ENCODE peak calls at places on chromosomes 2 and 18, in ten cellular contexts. F is WERI-Rb-1; H is mucosa of gallbladder; Y is HEK293T; Q is GM03348; Z is glomerular endothelial cell; C is stimulated activated CD8-positive, alpha-beta memory T cell treated with anti-CD3 and anti-CD28 coated beads, Interleukin-7, amount 100 ng/mL, for 48 hours; X is substantia nigra; L is H54; B is H7. W is an unnamed sample.

GRCh38 chr2:222733846-222734689 is 62.6 kb downstream of the MOGAT1 start:
- DNase-seq in F (no peak), H (peak; percentile 32), Y (no peak), Q (peak; percentile 35), Z (no peak), C (no peak), X (no peak), L (no peak), B (no peak), W (no peak)

GRCh38 chr2:10773841-10774341 is 38.7 kb downstream of the PDIA6 start:
- DNase-seq in F (no peak), H (no peak), Y (no peak), Q (no peak), Z (no peak), C (no peak), X (no peak), L (no peak), B (peak; percentile 56), W (no peak)

GRCh38 chr2:27980242-27980641 is 89.7 kb downstream of the BABAM2 start:
- DNase-seq in F (no peak), H (no peak), Y (no peak), Q (no peak), Z (no peak), C (no peak), X (no peak), L (no peak), B (no peak), W (no peak)

GRCh38 chr2:26889796-26890195 is 41.9 kb downstream of the DPYSL5 start:
- DNase-seq in F (no peak), H (no peak), Y (no peak), Q (no peak), Z (no peak), C (no peak), X (no peak), L (no peak), B (no peak), W (no peak)

GRCh38 chr18:79508565-79509535 is 113.1 kb downstream of the NFATC1 start:
- DNase-seq in F (no peak), H (no peak), Y (no peak), Q (no peak), Z (no peak), C (no peak), X (no peak), L (no peak), B (peak; percentile 50), W (no peak)

GRCh38 chr2:19356545-19357382 is 1.7 kb downstream of the OSR1 start:
- DNase-seq in F (no peak), H (no peak), Y (no peak), Q (peak; percentile 20), Z (no peak), C (no peak), X (no peak), L (no peak), B (peak; percentile 64), W (no peak)

GRCh38 chr2:64453710-64454315 is at the start of gene LGALSL:
- DNase-seq in F (peak; percentile 87), H (peak; percentile 66), Y (peak; percentile 75), Q (peak; percentile 88), Z (no peak), C (peak; percentile 28), X (no peak), L (peak; percentile 69), B (peak; percentile 97), W (peak; percentile 7)

GRCh38 chr2:105977212-105977611 is 216.9 kb downstream of the UXS1 start:
- DNase-seq in F (no peak), H (no peak), Y (no peak), Q (peak; percentile 20), Z (no peak), C (no peak), X (no peak), L (peak; percentile 31), B (no peak), W (peak; percentile 57)

GRCh38 chr2:133769036-133769435 is 200.8 kb upstream of the NCKAP5 start:
- DNase-seq in F (no peak), H (no peak), Y (no peak), Q (no peak), Z (no peak), C (no peak), X (no peak), L (no peak), B (no peak), W (no peak)

GRCh38 chr18:57210101-57210661 is 63.3 kb downstream of the BOD1L2 start:
- DNase-seq in F (peak; percentile 90), H (peak; percentile 85), Y (peak; percentile 37), Q (peak; percentile 87), Z (peak; percentile 7), C (no peak), X (no peak), L (peak; percentile 55), B (peak; percentile 62), W (peak; percentile 36)

GRCh38 chr2:8141079-8141762 is 540.6 kb upstream of the ID2 start:
- DNase-seq in F (no peak), H (no peak), Y (no peak), Q (no peak), Z (no peak), C (no peak), X (no peak), L (no peak), B (no peak), W (no peak)

GRCh38 chr2:160909781-160910242 is 250.4 kb upstream of the TANK start:
- DNase-seq in F (no peak), H (no peak), Y (no peak), Q (no peak), Z (no peak), C (no peak), X (no peak), L (no peak), B (no peak), W (no peak)

GRCh38 chr2:237774811-237775553 is 23.6 kb upstream of the RBM44 start:
- DNase-seq in F (peak; percentile 55), H (peak; percentile 38), Y (peak; percentile 63), Q (peak; percentile 78), Z (peak; percentile 31), C (no peak), X (no peak), L (peak; percentile 53), B (peak; percentile 80), W (no peak)

GRCh38 chr2:4673025-4673489 is 969.7 kb downstream of the DCDC2C start:
- DNase-seq in F (no peak), H (no peak), Y (no peak), Q (no peak), Z (no peak), C (no peak), X (no peak), L (peak; percentile 20), B (no peak), W (no peak)

GRCh38 chr2:47336259-47337238 is 66.4 kb upstream of the MSH2 start:
- DNase-seq in F (no peak), H (peak; percentile 22), Y (no peak), Q (no peak), Z (no peak), C (no peak), X (no peak), L (no peak), B (no peak), W (no peak)

GRCh38 chr2:54666741-54667639 is 56.5 kb upstream of the EML6 start:
- DNase-seq in F (no peak), H (peak; percentile 21), Y (no peak), Q (peak; percentile 15), Z (no peak), C (no peak), X (no peak), L (no peak), B (no peak), W (no peak)

GRCh38 chr2:149050188-149050587 is 11.7 kb downstream of the LYPD6B start:
- DNase-seq in F (no peak), H (no peak), Y (no peak), Q (peak; percentile 69), Z (no peak), C (no peak), X (no peak), L (no peak), B (no peak), W (no peak)

GRCh38 chr2:174590928-174591648 is 6.5 kb downstream of the WIPF1 start:
- DNase-seq in F (no peak), H (no peak), Y (no peak), Q (peak; percentile 52), Z (no peak), C (no peak), X (no peak), L (no peak), B (no peak), W (no peak)

GRCh38 chr18:3688682-3689081 is 238.7 kb downstream of the TGIF1 start:
- DNase-seq in F (no peak), H (no peak), Y (no peak), Q (peak; percentile 89), Z (no peak), C (no peak), X (no peak), L (peak; percentile 45), B (no peak), W (peak; percentile 84)

GRCh38 chr2:154457291-154457690 is 241.2 kb upstream of the KCNJ3 start:
- DNase-seq in F (no peak), H (no peak), Y (no peak), Q (no peak), Z (no peak), C (no peak), X (no peak), L (no peak), B (no peak), W (no peak)

GRCh38 chr18:22466608-22467390 is 49.1 kb upstream of the CTAGE1 start:
- DNase-seq in F (no peak), H (peak; percentile 75), Y (peak; percentile 6), Q (peak; percentile 73), Z (no peak), C (no peak), X (no peak), L (no peak), B (no peak), W (peak; percentile 84)

GRCh38 chr2:70679244-70679643 is 88.8 kb downstream of the ADD2 start:
- DNase-seq in F (peak; percentile 3), H (no peak), Y (no peak), Q (peak; percentile 57), Z (no peak), C (no peak), X (no peak), L (no peak), B (no peak), W (no peak)

GRCh38 chr18:79643049-79643765 is 36.4 kb upstream of the CTDP1 start:
- DNase-seq in F (no peak), H (no peak), Y (no peak), Q (no peak), Z (no peak), C (no peak), X (no peak), L (no peak), B (peak; percentile 54), W (no peak)

GRCh38 chr2:67446504-67446911 is 49.4 kb downstream of the ETAA1 start:
- DNase-seq in F (no peak), H (no peak), Y (no peak), Q (no peak), Z (no peak), C (no peak), X (no peak), L (no peak), B (no peak), W (no peak)

GRCh38 chr2:46689993-46690392 is 210.6 kb downstream of the TMEM247 start:
- DNase-seq in F (no peak), H (no peak), Y (no peak), Q (no peak), Z (no peak), C (no peak), X (no peak), L (no peak), B (no peak), W (no peak)

GRCh38 chr18:45370190-45371010 is 244.9 kb upstream of the SLC14A2 start:
- DNase-seq in F (no peak), H (no peak), Y (no peak), Q (no peak), Z (no peak), C (no peak), X (no peak), L (no peak), B (no peak), W (no peak)

GRCh38 chr2:235086481-235087184 is 134.8 kb downstream of the SH3BP4 start:
- DNase-seq in F (no peak), H (no peak), Y (no peak), Q (no peak), Z (no peak), C (no peak), X (no peak), L (no peak), B (no peak), W (no peak)

GRCh38 chr2:101478561-101479001 is 3.7 kb upstream of the RFX8 start:
- DNase-seq in F (no peak), H (no peak), Y (no peak), Q (no peak), Z (no peak), C (no peak), X (no peak), L (no peak), B (no peak), W (no peak)

W was measured in HS-27A.